ENCODE peak calls at places on chromosomes 2 and 18, in nine cellular contexts. E is psoas muscle; I is GM23338; B is H54; N is LoVo; L is GM10248; D is RKO; P is Caki2; A is activated CD8-positive, alpha-beta memory T cell treated with anti-CD3 and anti-CD28 coated beads, Interleukin-2, amount 10 ng/mL, durations not matched to agents 7 days and 5 days. Y is an unnamed sample.

GRCh38 chr2:134504586-134505336 is 214.0 kb downstream of the TMEM163 start:
- DNase-seq in B (no peak), A (no peak), E (no peak), N (no peak), D (no peak), P (no peak), I (no peak), L (no peak), Y (no peak)

GRCh38 chr2:233449071-233449901 is 95.0 kb downstream of the DGKD start:
- DNase-seq in L (no peak), P (no peak), B (no peak), N (no peak), E (peak), A (no peak), D (no peak), I (peak), Y (peak)

GRCh38 chr2:240527153-240527750 is 30.5 kb downstream of the ANKMY1 start:
- DNase-seq in A (no peak), L (no peak), I (no peak), N (no peak), D (no peak), E (no peak), B (no peak), P (no peak), Y (no peak)

GRCh38 chr2:218957685-218958084 is 1.8 kb upstream of the CDK5R2 start:
- DNase-seq in E (no peak), N (no peak), P (no peak), I (no peak), D (no peak), A (peak), L (no peak), B (no peak), Y (no peak)

GRCh38 chr2:43324589-43325447 is 98.4 kb upstream of the ZFP36L2 start:
- DNase-seq in A (no peak), N (no peak), E (peak), P (no peak), B (no peak), I (no peak), D (no peak), L (no peak), Y (no peak)

GRCh38 chr2:226788064-226788463 is 11.6 kb downstream of the IRS1 start:
- DNase-seq in E (no peak), P (no peak), I (no peak), B (no peak), D (no peak), A (no peak), N (no peak), L (no peak), Y (no peak)

GRCh38 chr2:9136997-9137819 is 69.4 kb upstream of the ASAP2 start:
- DNase-seq in I (no peak), A (no peak), E (no peak), N (peak), P (no peak), D (no peak), B (no peak), L (no peak), Y (no peak)

GRCh38 chr2:232113821-232114220 is 152.3 kb downstream of the DIS3L2 start:
- DNase-seq in L (no peak), B (no peak), I (no peak), A (peak), N (no peak), E (no peak), P (no peak), D (no peak), Y (no peak)

GRCh38 chr18:6242004-6242403 is 172.7 kb downstream of the L3MBTL4 start:
- DNase-seq in N (no peak), L (no peak), D (no peak), P (no peak), A (no peak), I (no peak), E (no peak), B (no peak), Y (no peak)

GRCh38 chr18:34222025-34222395 is 2.7 kb downstream of the NOL4 start:
- DNase-seq in P (no peak), L (no peak), D (no peak), E (no peak), A (no peak), B (no peak), I (peak), N (no peak), Y (no peak)

GRCh38 chr2:36597532-36598377 is at the start of gene FEZ2:
- DNase-seq in D (peak), I (peak), L (peak), E (peak), P (peak), N (peak), A (peak), B (peak), Y (peak)

GRCh38 chr2:73112026-73112912 is 479 bp downstream of the RAB11FIP5 start:
- DNase-seq in E (peak), A (no peak), D (peak), B (no peak), N (peak), L (no peak), P (peak), I (peak), Y (peak)